ENCODE peak calls at places on chromosomes 3 and 15, in nine cellular contexts. V is NCI-H2171 treated with DMSO at 0.1 percent for 48 hours; S is COR-L47; J is stimulated activated CD4-positive, alpha-beta T cell treated with anti-CD3 and anti-CD28 coated beads, Interleukin-2, amount 100 ng/mL, for 24 hours; Q is kidney glomerular epithelial cell; H is glutamatergic neuron; E is CD8-positive, alpha-beta memory T cell; C is GM23248; R is aorta. Y is an unnamed sample.

GRCh38 chr3:139585820-139586219 is 46.3 kb upstream of the RBP1 start:
- DNase-seq in V (no peak), S (no peak), J (no peak), Q (no peak), H (no peak), E (no peak), C (no peak), R (no peak), Y (no peak)

GRCh38 chr15:83207622-83208356 is at the start of gene HDGFL3:
- DNase-seq in V (peak; percentile 80), S (peak; percentile 68), J (peak; percentile 29), Q (peak; percentile 33), H (peak; percentile 75), E (no peak), C (peak; percentile 79), R (peak; percentile 88), Y (peak; percentile 60)

GRCh38 chr15:55116636-55117035 is 80.1 kb downstream of the RSL24D1 start:
- DNase-seq in V (no peak), S (no peak), J (no peak), Q (no peak), H (no peak), E (no peak), C (no peak), R (no peak), Y (no peak)

GRCh38 chr3:158909870-158910269 is 108.0 kb downstream of the MFSD1 start:
- DNase-seq in V (no peak), S (no peak), J (no peak), Q (no peak), H (no peak), E (no peak), C (peak; percentile 80), R (no peak), Y (no peak)

GRCh38 chr3:81465510-81465909 is 295.9 kb downstream of the GBE1 start:
- DNase-seq in V (no peak), S (no peak), J (no peak), Q (no peak), H (no peak), E (no peak), C (no peak), R (no peak), Y (no peak)

GRCh38 chr3:184719709-184720108 is 7.8 kb upstream of the MAGEF1 start:
- DNase-seq in V (no peak), S (no peak), J (no peak), Q (no peak), H (no peak), E (no peak), C (no peak), R (no peak), Y (no peak)

GRCh38 chr3:149541091-149541491 is 66.6 kb downstream of the TM4SF4 start:
- DNase-seq in V (no peak), S (no peak), J (no peak), Q (peak; percentile 62), H (no peak), E (no peak), C (peak; percentile 51), R (no peak), Y (no peak)

GRCh38 chr3:110420158-110420641 is 651.4 kb upstream of the NECTIN3 start:
- DNase-seq in V (no peak), S (no peak), J (no peak), Q (peak; percentile 73), H (no peak), E (no peak), C (peak; percentile 79), R (no peak), Y (no peak)

GRCh38 chr15:61522375-61522774 is 293.3 kb upstream of the RORA start:
- DNase-seq in V (no peak), S (no peak), J (no peak), Q (no peak), H (no peak), E (no peak), C (no peak), R (no peak), Y (no peak)

GRCh38 chr3:155497930-155498647 is 204.6 kb upstream of the STRIT1 start:
- DNase-seq in V (no peak), S (no peak), J (no peak), Q (no peak), H (no peak), E (no peak), C (peak; percentile 94), R (no peak), Y (no peak)

GRCh38 chr3:27576171-27576570 is 92.0 kb upstream of the SLC4A7 start:
- DNase-seq in V (no peak), S (no peak), J (no peak), Q (no peak), H (no peak), E (no peak), C (no peak), R (no peak), Y (no peak)

GRCh38 chr3:69306239-69307185 is 79.4 kb downstream of the FRMD4B start:
- DNase-seq in V (peak; percentile 47), S (peak; percentile 26), J (peak; percentile 62), Q (peak; percentile 79), H (peak; percentile 59), E (peak; percentile 75), C (peak; percentile 90), R (peak; percentile 77), Y (peak; percentile 54)

GRCh38 chr15:67839358-67839928 is 402 bp downstream of the RNU6-1 start:
- DNase-seq in V (peak; percentile 88), S (peak; percentile 27), J (peak; percentile 18), Q (peak; percentile 72), H (no peak), E (no peak), C (peak; percentile 69), R (peak; percentile 39), Y (no peak)

GRCh38 chr3:61821823-61822251 is 260.5 kb downstream of the PTPRG start:
- DNase-seq in V (no peak), S (no peak), J (no peak), Q (peak; percentile 25), H (no peak), E (no peak), C (peak; percentile 87), R (no peak), Y (no peak)

Y was measured in neural crest cell.